ENCODE peak calls at places on chromosomes 16 and 17, in eight cellular contexts. One of them, this sample, is unnamed.

GRCh38 chr16:53433930-53434435 is 288 bp upstream of the RBL2 start:
- DNase-seq in tibial nerve: no peak
- DNase-seq in Panc1: peak; percentile 30
- DNase-seq in prostate gland: no peak
- DNase-seq in left ventricle myocardium inferior: no peak
- DNase-seq in cardiac muscle cell: peak; percentile 89
- DNase-seq in CD8-positive, alpha-beta memory T cell: peak; percentile 74
- DNase-seq in lung: no peak
- DNase-seq in this sample: no peak

GRCh38 chr17:61338874-61339478 is 60.7 kb upstream of the TBX2 start:
- DNase-seq in Panc1: no peak
- DNase-seq in CD8-positive, alpha-beta memory T cell: no peak
- DNase-seq in cardiac muscle cell: peak; percentile 49
- DNase-seq in prostate gland: no peak
- DNase-seq in left ventricle myocardium inferior: no peak
- DNase-seq in lung: no peak
- DNase-seq in tibial nerve: no peak
- DNase-seq in this sample: no peak

GRCh38 chr16:3401719-3402397 is 843 bp downstream of the ZNF174 start:
- DNase-seq in tibial nerve: no peak
- DNase-seq in CD8-positive, alpha-beta memory T cell: no peak
- DNase-seq in Panc1: no peak
- DNase-seq in cardiac muscle cell: peak; percentile 17
- DNase-seq in prostate gland: no peak
- DNase-seq in left ventricle myocardium inferior: no peak
- DNase-seq in lung: no peak
- DNase-seq in this sample: no peak

GRCh38 chr17:77831497-77832179 is 126.9 kb upstream of the TNRC6C start:
- DNase-seq in prostate gland: no peak
- DNase-seq in lung: no peak
- DNase-seq in left ventricle myocardium inferior: peak; percentile 12
- DNase-seq in CD8-positive, alpha-beta memory T cell: no peak
- DNase-seq in Panc1: no peak
- DNase-seq in cardiac muscle cell: peak; percentile 49
- DNase-seq in tibial nerve: no peak
- DNase-seq in this sample: no peak

GRCh38 chr16:56530872-56531271 is 11.0 kb upstream of the BBS2 start:
- DNase-seq in tibial nerve: no peak
- DNase-seq in CD8-positive, alpha-beta memory T cell: no peak
- DNase-seq in left ventricle myocardium inferior: no peak
- DNase-seq in lung: no peak
- DNase-seq in prostate gland: no peak
- DNase-seq in Panc1: no peak
- DNase-seq in cardiac muscle cell: no peak
- DNase-seq in this sample: no peak

GRCh38 chr17:32569171-32570080 is 82.6 kb downstream of the CDK5R1 start:
- DNase-seq in cardiac muscle cell: no peak
- DNase-seq in lung: no peak
- DNase-seq in Panc1: no peak
- DNase-seq in CD8-positive, alpha-beta memory T cell: no peak
- DNase-seq in left ventricle myocardium inferior: no peak
- DNase-seq in tibial nerve: no peak
- DNase-seq in prostate gland: no peak
- DNase-seq in this sample: no peak

GRCh38 chr16:67429799-67430503 is 970 bp upstream of the HSD11B2 start:
- DNase-seq in prostate gland: no peak
- DNase-seq in left ventricle myocardium inferior: no peak
- DNase-seq in tibial nerve: no peak
- DNase-seq in lung: no peak
- DNase-seq in Panc1: no peak
- DNase-seq in CD8-positive, alpha-beta memory T cell: no peak
- DNase-seq in cardiac muscle cell: no peak
- DNase-seq in this sample: no peak

GRCh38 chr16:4558026-4558425 is 1.9 kb downstream of the C16orf96 start:
- DNase-seq in Panc1: no peak
- DNase-seq in lung: no peak
- DNase-seq in prostate gland: no peak
- DNase-seq in left ventricle myocardium inferior: no peak
- DNase-seq in tibial nerve: no peak
- DNase-seq in CD8-positive, alpha-beta memory T cell: no peak
- DNase-seq in cardiac muscle cell: no peak
- DNase-seq in this sample: no peak

GRCh38 chr16:66603537-66604375 is 748 bp upstream of the CMTM3 start:
- DNase-seq in lung: peak; percentile 44
- DNase-seq in prostate gland: peak; percentile 42
- DNase-seq in CD8-positive, alpha-beta memory T cell: peak; percentile 58
- DNase-seq in cardiac muscle cell: peak; percentile 68
- DNase-seq in Panc1: no peak
- DNase-seq in tibial nerve: peak; percentile 37
- DNase-seq in left ventricle myocardium inferior: peak; percentile 64
- DNase-seq in this sample: no peak

GRCh38 chr16:69111216-69111615 is 5.8 kb downstream of the HAS3 start:
- DNase-seq in prostate gland: no peak
- DNase-seq in Panc1: no peak
- DNase-seq in CD8-positive, alpha-beta memory T cell: no peak
- DNase-seq in tibial nerve: no peak
- DNase-seq in left ventricle myocardium inferior: no peak
- DNase-seq in lung: no peak
- DNase-seq in cardiac muscle cell: no peak
- DNase-seq in this sample: no peak

GRCh38 chr16:69114346-69114975 is 9.0 kb downstream of the HAS3 start:
- DNase-seq in left ventricle myocardium inferior: no peak
- DNase-seq in lung: no peak
- DNase-seq in cardiac muscle cell: no peak
- DNase-seq in tibial nerve: no peak
- DNase-seq in prostate gland: no peak
- DNase-seq in Panc1: no peak
- DNase-seq in CD8-positive, alpha-beta memory T cell: no peak
- DNase-seq in this sample: no peak

GRCh38 chr16:69113216-69113615 is 7.8 kb downstream of the HAS3 start:
- DNase-seq in left ventricle myocardium inferior: no peak
- DNase-seq in Panc1: no peak
- DNase-seq in tibial nerve: no peak
- DNase-seq in cardiac muscle cell: no peak
- DNase-seq in lung: no peak
- DNase-seq in CD8-positive, alpha-beta memory T cell: no peak
- DNase-seq in prostate gland: no peak
- DNase-seq in this sample: no peak

GRCh38 chr16:69111831-69112230 is 6.4 kb downstream of the HAS3 start:
- DNase-seq in CD8-positive, alpha-beta memory T cell: no peak
- DNase-seq in prostate gland: no peak
- DNase-seq in tibial nerve: no peak
- DNase-seq in Panc1: no peak
- DNase-seq in cardiac muscle cell: no peak
- DNase-seq in lung: no peak
- DNase-seq in left ventricle myocardium inferior: no peak
- DNase-seq in this sample: no peak

DNA sequence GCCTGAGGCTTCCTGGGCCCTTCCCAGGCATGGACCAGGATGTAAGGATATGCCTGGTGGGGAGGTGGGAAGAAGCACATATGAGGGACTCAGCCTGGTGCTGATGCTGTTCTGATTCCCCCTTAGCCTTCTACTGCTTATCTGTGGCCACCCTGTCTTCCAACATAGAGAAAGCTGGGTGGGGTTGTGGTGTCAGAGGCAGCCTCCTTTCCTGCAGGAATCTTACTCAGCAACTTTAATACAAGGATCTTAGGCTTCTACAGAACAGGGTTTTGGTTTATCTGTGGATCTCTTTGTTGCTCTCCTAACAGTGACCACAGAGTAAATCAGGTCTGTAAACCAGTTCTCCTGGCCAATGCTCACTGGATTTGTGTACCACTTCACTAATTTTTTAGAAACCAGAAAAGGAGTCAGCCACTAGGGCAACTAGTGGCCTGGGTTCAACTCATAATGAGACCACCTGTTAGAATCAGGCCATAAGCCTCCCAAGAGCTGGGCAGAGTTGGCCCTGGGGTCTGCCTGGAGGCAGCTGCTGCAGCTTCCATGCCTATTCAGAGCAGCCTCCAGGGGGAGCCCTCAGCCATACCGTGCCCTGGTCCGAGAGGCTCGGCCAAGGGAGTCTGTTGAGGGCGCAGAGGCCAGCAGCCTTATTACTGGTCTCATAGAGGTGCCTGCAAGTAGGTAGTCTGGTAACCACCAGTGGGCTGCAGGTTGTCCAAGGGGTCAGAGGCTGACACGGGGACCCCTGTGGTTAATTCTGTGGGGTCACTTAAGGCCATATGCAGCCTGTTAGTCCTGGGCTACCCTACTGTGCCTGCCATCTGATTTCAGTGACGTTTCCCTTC is 7.1 kb downstream of the HAS3 start:
- DNase-seq in CD8-positive, alpha-beta memory T cell: peak; percentile 16
- DNase-seq in prostate gland: no peak
- DNase-seq in tibial nerve: no peak
- DNase-seq in left ventricle myocardium inferior: peak; percentile 42
- DNase-seq in Panc1: no peak
- DNase-seq in lung: peak; percentile 65
- DNase-seq in cardiac muscle cell: peak; percentile 60
- DNase-seq in this sample: peak; percentile 83
- H3K4me3 ChIP-seq in CD8-positive, alpha-beta memory T cell: no peak overlapping the region
- H3K4me3 ChIP-seq in prostate gland: no peak overlapping the region
- H3K4me3 ChIP-seq in tibial nerve: no peak overlapping the region
- H3K4me3 ChIP-seq in left ventricle myocardium inferior: no peak overlapping the region
- H3K4me3 ChIP-seq in Panc1: no peak overlapping the region
- H3K4me3 ChIP-seq in lung: no peak overlapping the region
- H3K4me3 ChIP-seq in cardiac muscle cell: no peak overlapping the region
- H3K4me3 ChIP-seq in this sample: no peak overlapping the region

DNA sequence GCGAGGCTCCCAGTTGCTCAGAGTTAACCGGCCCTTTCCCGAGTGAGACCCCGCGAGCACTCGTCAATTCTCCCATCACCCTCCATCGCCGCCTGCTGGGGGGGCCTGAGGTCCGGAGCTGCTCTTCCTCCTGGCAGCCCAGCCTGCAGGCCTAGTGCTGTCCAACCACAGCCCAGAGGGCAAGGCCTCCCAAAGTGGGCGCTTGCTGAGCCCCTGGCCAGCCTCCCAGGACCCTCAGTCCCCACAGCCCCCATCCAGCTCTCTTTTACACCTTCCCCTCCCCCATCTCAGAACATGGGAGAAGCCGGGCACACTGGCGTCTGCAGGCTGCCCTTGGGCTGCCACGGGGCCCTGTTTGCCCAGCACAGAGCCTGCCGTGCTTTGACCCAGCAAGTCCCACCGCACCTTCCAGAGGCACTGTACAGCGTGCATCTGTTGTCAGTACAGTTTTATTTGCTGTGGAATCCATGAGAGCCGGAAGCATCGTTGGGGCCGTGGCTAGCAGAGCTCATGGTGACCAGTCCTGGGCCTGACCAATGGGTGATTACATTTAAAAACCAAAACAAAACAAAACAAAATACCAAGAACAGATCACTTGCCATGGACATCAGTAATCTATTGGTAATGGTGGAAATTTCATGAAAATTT is 96.1 kb upstream of the CBX4 start:
- DNase-seq in Panc1: no peak
- DNase-seq in CD8-positive, alpha-beta memory T cell: no peak
- DNase-seq in lung: no peak
- DNase-seq in prostate gland: no peak
- DNase-seq in left ventricle myocardium inferior: no peak
- DNase-seq in cardiac muscle cell: no peak
- DNase-seq in tibial nerve: no peak
- DNase-seq in this sample: no peak
- H3K4me1 ChIP-seq in Panc1: peaks cover 34% of the 10 kb centered on the region
- H3K4me1 ChIP-seq in CD8-positive, alpha-beta memory T cell: peaks cover 24% of the 10 kb centered on the region
- H3K4me1 ChIP-seq in lung: no peaks in the 10 kb centered on the region
- H3K4me1 ChIP-seq in prostate gland: no peaks in the 10 kb centered on the region
- H3K4me1 ChIP-seq in left ventricle myocardium inferior: peaks cover 21% of the 10 kb centered on the region
- H3K4me1 ChIP-seq in cardiac muscle cell: no peaks in the 10 kb centered on the region
- H3K4me1 ChIP-seq in tibial nerve: peaks cover 31% of the 10 kb centered on the region
- H3K4me1 ChIP-seq in this sample: peaks cover 23% of the 10 kb centered on the region

GRCh38 chr16:86513471-86514277 is 3.3 kb downstream of the FOXF1 start:
- DNase-seq in tibial nerve: no peak
- DNase-seq in prostate gland: no peak
- DNase-seq in lung: no peak
- DNase-seq in Panc1: no peak
- DNase-seq in CD8-positive, alpha-beta memory T cell: no peak
- DNase-seq in left ventricle myocardium inferior: no peak
- DNase-seq in cardiac muscle cell: no peak
- DNase-seq in this sample: no peak

GRCh38 chr16:86512301-86512859 is 2.1 kb downstream of the FOXF1 start:
- DNase-seq in cardiac muscle cell: no peak
- DNase-seq in left ventricle myocardium inferior: no peak
- DNase-seq in tibial nerve: no peak
- DNase-seq in lung: no peak
- DNase-seq in CD8-positive, alpha-beta memory T cell: no peak
- DNase-seq in Panc1: no peak
- DNase-seq in prostate gland: no peak
- DNase-seq in this sample: no peak

GRCh38 chr16:86514656-86515376 is 4.5 kb downstream of the FOXF1 start:
- DNase-seq in cardiac muscle cell: no peak
- DNase-seq in left ventricle myocardium inferior: no peak
- DNase-seq in lung: no peak
- DNase-seq in tibial nerve: no peak
- DNase-seq in Panc1: no peak
- DNase-seq in prostate gland: no peak
- DNase-seq in CD8-positive, alpha-beta memory T cell: no peak
- DNase-seq in this sample: no peak

GRCh38 chr16:86511317-86512161 is 1.2 kb downstream of the FOXF1 start:
- DNase-seq in prostate gland: no peak
- DNase-seq in Panc1: no peak
- DNase-seq in tibial nerve: no peak
- DNase-seq in CD8-positive, alpha-beta memory T cell: no peak
- DNase-seq in left ventricle myocardium inferior: no peak
- DNase-seq in cardiac muscle cell: no peak
- DNase-seq in lung: no peak
- DNase-seq in this sample: no peak

DNA sequence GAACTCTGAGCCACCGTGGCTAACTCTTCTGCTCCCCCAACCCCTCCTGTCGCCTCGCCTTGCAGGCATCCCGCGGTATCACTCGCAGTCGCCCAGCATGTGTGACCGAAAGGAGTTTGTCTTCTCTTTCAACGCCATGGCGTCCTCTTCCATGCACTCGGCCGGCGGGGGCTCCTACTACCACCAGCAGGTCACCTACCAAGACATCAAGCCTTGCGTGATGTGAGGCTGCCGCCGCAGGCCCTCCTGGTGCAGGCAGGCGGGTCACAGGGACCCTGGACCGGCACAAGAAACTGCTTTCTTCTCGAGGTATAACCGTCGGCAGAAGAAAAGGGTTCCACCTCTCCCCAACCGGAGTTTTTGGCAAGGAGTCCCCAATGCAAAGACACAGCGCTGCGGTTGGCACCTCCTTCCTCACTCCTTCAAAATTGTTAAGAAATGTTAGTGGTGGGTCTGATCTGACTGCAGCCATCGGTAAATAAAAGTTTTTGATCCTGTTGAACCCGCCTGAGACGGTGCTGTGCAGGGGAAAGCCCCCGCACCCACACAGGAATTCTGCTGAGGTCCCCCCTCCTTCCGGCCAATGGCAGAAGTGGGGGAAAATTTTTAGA is 2.6 kb downstream of the FOXF1 start:
- DNase-seq in tibial nerve: no peak
- DNase-seq in left ventricle myocardium inferior: no peak
- DNase-seq in Panc1: no peak
- DNase-seq in lung: no peak
- DNase-seq in prostate gland: no peak
- DNase-seq in CD8-positive, alpha-beta memory T cell: no peak
- DNase-seq in cardiac muscle cell: no peak
- DNase-seq in this sample: no peak
- H3K4me3 ChIP-seq in tibial nerve: no peak overlapping the region
- H3K4me3 ChIP-seq in left ventricle myocardium inferior: no peak overlapping the region
- H3K4me3 ChIP-seq in Panc1: no peak overlapping the region
- H3K4me3 ChIP-seq in lung: peak overlapping the region; percentile 82
- H3K4me3 ChIP-seq in prostate gland: peak overlapping the region; percentile 45
- H3K4me3 ChIP-seq in CD8-positive, alpha-beta memory T cell: no peak overlapping the region
- H3K4me3 ChIP-seq in cardiac muscle cell: no peak overlapping the region
- H3K4me3 ChIP-seq in this sample: no peak overlapping the region

GRCh38 chr16:77219437-77219836 is 20.2 kb downstream of the SYCE1L start:
- DNase-seq in tibial nerve: no peak
- DNase-seq in CD8-positive, alpha-beta memory T cell: no peak
- DNase-seq in prostate gland: no peak
- DNase-seq in left ventricle myocardium inferior: no peak
- DNase-seq in lung: no peak
- DNase-seq in Panc1: no peak
- DNase-seq in cardiac muscle cell: no peak
- DNase-seq in this sample: no peak
- H3K4me1 ChIP-seq in tibial nerve: no peaks in the 10 kb centered on the region
- H3K4me1 ChIP-seq in CD8-positive, alpha-beta memory T cell: no peaks in the 10 kb centered on the region
- H3K4me1 ChIP-seq in prostate gland: no peaks in the 10 kb centered on the region
- H3K4me1 ChIP-seq in left ventricle myocardium inferior: no peaks in the 10 kb centered on the region
- H3K4me1 ChIP-seq in lung: no peaks in the 10 kb centered on the region
- H3K4me1 ChIP-seq in Panc1: peaks cover 15% of the 10 kb centered on the region
- H3K4me1 ChIP-seq in cardiac muscle cell: no peaks in the 10 kb centered on the region
- H3K4me1 ChIP-seq in this sample: no peaks in the 10 kb centered on the region

This sample was measured in body of pancreas.